ENCODE peak calls at places on chromosomes 1 and 21, in nine cellular contexts. K is OCI-LY7, Z is WERI-Rb-1, C is IMR-90, U is uterus, H is fibroblast of mammary gland, V is AG04450, R is neural progenitor cell, S is ovary. W is an unnamed sample.

GRCh38 chr1:206590025-206590834 is 22.0 kb downstream of the EIF2D start:
- DNase-seq in C (peak), Z (peak), S (no peak), K (no peak), U (no peak), H (peak), V (no peak), R (peak), W (peak)

GRCh38 chr1:150346316-150346715 is 17.6 kb upstream of the RPRD2 start:
- DNase-seq in R (no peak), H (no peak), U (no peak), Z (peak), V (no peak), C (no peak), S (no peak), K (no peak), W (no peak)

GRCh38 chr1:33088119-33088906 is 7.4 kb downstream of the AZIN2 start:
- DNase-seq in V (no peak), U (no peak), S (no peak), Z (no peak), R (no peak), K (peak), H (no peak), C (peak), W (no peak)

GRCh38 chr1:3456449-3456963 is 2.0 kb downstream of the ARHGEF16 start:
- DNase-seq in U (no peak), C (no peak), H (no peak), S (no peak), K (no peak), R (no peak), Z (no peak), V (no peak), W (no peak)

GRCh38 chr1:14605945-14606344 is 7.5 kb downstream of the KAZN start:
- DNase-seq in R (no peak), C (no peak), V (no peak), U (no peak), H (no peak), K (no peak), Z (no peak), S (no peak), W (no peak)

GRCh38 chr1:13751985-13752384 is 52.0 kb downstream of the PRDM2 start:
- DNase-seq in S (no peak), Z (no peak), V (no peak), R (no peak), C (no peak), H (no peak), U (no peak), K (no peak), W (no peak)

GRCh38 chr1:241499910-241500309 is 19.6 kb downstream of the FH start:
- DNase-seq in Z (peak), R (peak), S (no peak), K (peak), H (peak), V (peak), C (peak), U (no peak), W (peak)

GRCh38 chr1:8422439-8423133 is 104.7 kb downstream of the SLC45A1 start:
- DNase-seq in U (peak), H (no peak), Z (peak), C (peak), R (peak), S (peak), V (no peak), K (peak), W (peak)

GRCh38 chr1:234999513-234999940 is 129.1 kb downstream of the TOMM20 start:
- DNase-seq in H (no peak), Z (no peak), V (no peak), U (no peak), S (no peak), K (no peak), R (no peak), C (no peak), W (no peak)

GRCh38 chr1:248585266-248585665 is 10.7 kb upstream of the OR2T34 start:
- DNase-seq in K (no peak), R (no peak), Z (no peak), H (peak), V (no peak), C (no peak), S (no peak), U (no peak), W (peak)

GRCh38 chr1:100445565-100445964 is 92.4 kb upstream of the GPR88 start:
- DNase-seq in S (no peak), C (no peak), V (no peak), Z (no peak), R (no peak), H (no peak), U (no peak), K (no peak), W (no peak)

GRCh38 chr1:234044079-234044478 is 139.6 kb downstream of the SLC35F3 start:
- DNase-seq in Z (no peak), C (no peak), H (no peak), K (no peak), S (no peak), U (no peak), V (no peak), R (no peak), W (no peak)

GRCh38 chr1:209368864-209369598 is 214.5 kb upstream of the CAMK1G start:
- DNase-seq in H (peak), R (no peak), C (peak), Z (no peak), K (no peak), U (peak), V (peak), S (no peak), W (peak)

GRCh38 chr1:203217139-203217621 is 12.3 kb downstream of the CHIT1 start:
- DNase-seq in H (no peak), R (no peak), V (no peak), S (no peak), K (no peak), Z (peak), U (no peak), C (no peak), W (no peak)

GRCh38 chr1:215001419-215002021 is 81.0 kb upstream of the KCNK2 start:
- DNase-seq in Z (no peak), K (no peak), V (no peak), R (no peak), S (no peak), U (no peak), C (no peak), H (peak), W (no peak)

GRCh38 chr1:229835226-229835625 is 209.2 kb downstream of the URB2 start:
- DNase-seq in H (no peak), S (no peak), V (no peak), C (no peak), R (no peak), U (no peak), Z (no peak), K (no peak), W (no peak)

GRCh38 chr1:79982218-79982617 is 975.7 kb upstream of the ADGRL4 start:
- DNase-seq in S (peak), C (peak), V (peak), K (no peak), H (peak), R (no peak), U (peak), Z (no peak), W (peak)

GRCh38 chr1:41381691-41382530 is 20.7 kb downstream of the FOXO6 start:
- DNase-seq in H (peak), S (no peak), C (no peak), R (peak), K (no peak), Z (no peak), U (no peak), V (no peak), W (no peak)

GRCh38 chr21:32298148-32298559 is 501 bp upstream of the MRAP start:
- DNase-seq in R (no peak), Z (no peak), S (peak), K (no peak), U (no peak), C (peak), H (peak), V (no peak), W (peak)

GRCh38 chr1:203300441-203301330 is 4.6 kb upstream of the BTG2 start:
- DNase-seq in K (no peak), H (no peak), R (no peak), Z (no peak), U (no peak), V (no peak), C (no peak), S (no peak), W (no peak)

GRCh38 chr1:180198186-180198585 is 31.9 kb upstream of the LHX4 start:
- DNase-seq in K (no peak), C (no peak), U (no peak), H (no peak), V (no peak), S (no peak), R (peak), Z (peak), W (no peak)

GRCh38 chr1:21910528-21911204 is 26.4 kb downstream of the HSPG2 start:
- DNase-seq in U (no peak), K (no peak), R (no peak), C (no peak), H (no peak), V (no peak), Z (no peak), S (no peak), W (no peak)

GRCh38 chr1:225474986-225475820 is 47.4 kb upstream of the LBR start:
- DNase-seq in V (peak), C (peak), U (peak), S (peak), Z (peak), K (peak), R (peak), H (peak), W (peak)

GRCh38 chr1:150696590-150696989 is 364 bp downstream of the GOLPH3L start:
- DNase-seq in S (no peak), C (no peak), K (no peak), U (no peak), H (no peak), Z (no peak), V (no peak), R (peak), W (peak)

GRCh38 chr1:46394108-46394871 is at the start of gene FAAH:
- DNase-seq in V (no peak), R (peak), Z (peak), U (peak), S (peak), H (peak), C (no peak), K (peak), W (peak)

GRCh38 chr1:154870117-154870571 is at the start of gene KCNN3:
- DNase-seq in C (peak), Z (peak), R (peak), U (peak), H (peak), K (peak), V (peak), S (peak), W (peak)

GRCh38 chr1:84862810-84863251 is 30.2 kb downstream of the LPAR3 start:
- DNase-seq in K (no peak), Z (no peak), H (no peak), R (no peak), V (no peak), S (no peak), U (no peak), C (no peak), W (no peak)

DNA sequence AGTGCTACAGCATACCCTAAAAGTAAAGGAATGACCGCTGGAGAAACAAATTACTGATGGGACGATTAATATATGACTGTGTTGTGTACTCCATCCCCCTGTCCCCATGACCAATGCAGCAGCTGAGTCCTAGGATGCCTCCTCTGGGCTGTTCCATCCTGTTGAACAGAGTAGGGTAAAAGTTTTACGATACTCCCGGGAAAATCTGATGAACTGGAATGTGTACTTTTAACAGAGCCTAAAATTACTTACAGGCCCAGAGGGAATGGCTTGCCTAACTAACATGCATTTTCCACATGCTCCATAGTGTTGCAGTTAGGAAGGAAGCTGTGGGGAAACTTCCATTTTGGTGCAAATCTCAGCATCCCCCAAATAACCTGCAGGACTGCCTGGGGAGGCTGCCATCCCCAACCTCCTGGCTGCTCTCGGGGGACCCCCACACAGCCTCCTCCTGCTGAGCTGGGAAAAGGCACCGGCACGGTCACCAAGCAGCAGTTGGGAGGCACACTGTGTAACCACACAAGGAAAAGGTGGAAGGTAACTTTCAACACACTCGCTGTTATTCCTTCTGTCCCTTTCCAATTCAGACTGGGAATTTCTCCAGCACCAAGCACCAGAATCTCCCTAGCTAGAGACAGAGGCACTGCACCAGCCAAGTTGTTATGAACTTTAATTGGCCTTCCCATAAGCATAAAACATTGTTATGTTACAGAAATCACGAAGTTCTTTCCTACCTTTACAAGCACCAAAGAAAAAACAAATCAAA is 97.2 kb downstream of the BCAR3 start:
- DNase-seq in K (no peak), U (no peak), Z (no peak), H (peak), V (no peak), C (no peak), S (no peak), R (no peak), W (peak)
- TF ChIP-seq CTCF in K (no peak), U (no peak), Z (no peak), H (no peak), V (no peak), C (no peak), S (no peak), R (no peak), W (no peak)

GRCh38 chr1:181910905-181911304 is 150.6 kb downstream of the ZNF648 start:
- DNase-seq in V (no peak), K (peak), H (no peak), U (no peak), S (no peak), R (peak), Z (no peak), C (no peak), W (no peak)

GRCh38 chr1:181911715-181912114 is 149.8 kb downstream of the ZNF648 start:
- DNase-seq in C (no peak), U (no peak), V (no peak), Z (no peak), K (no peak), R (no peak), H (no peak), S (no peak), W (no peak)

GRCh38 chr1:181906631-181907030 is 154.9 kb downstream of the ZNF648 start:
- DNase-seq in H (no peak), S (no peak), C (no peak), U (no peak), V (no peak), Z (no peak), R (no peak), K (no peak), W (no peak)

GRCh38 chr1:181909010-181909409 is 152.5 kb downstream of the ZNF648 start:
- DNase-seq in C (no peak), K (no peak), R (no peak), H (no peak), V (no peak), U (no peak), Z (no peak), S (no peak), W (no peak)

DNA sequence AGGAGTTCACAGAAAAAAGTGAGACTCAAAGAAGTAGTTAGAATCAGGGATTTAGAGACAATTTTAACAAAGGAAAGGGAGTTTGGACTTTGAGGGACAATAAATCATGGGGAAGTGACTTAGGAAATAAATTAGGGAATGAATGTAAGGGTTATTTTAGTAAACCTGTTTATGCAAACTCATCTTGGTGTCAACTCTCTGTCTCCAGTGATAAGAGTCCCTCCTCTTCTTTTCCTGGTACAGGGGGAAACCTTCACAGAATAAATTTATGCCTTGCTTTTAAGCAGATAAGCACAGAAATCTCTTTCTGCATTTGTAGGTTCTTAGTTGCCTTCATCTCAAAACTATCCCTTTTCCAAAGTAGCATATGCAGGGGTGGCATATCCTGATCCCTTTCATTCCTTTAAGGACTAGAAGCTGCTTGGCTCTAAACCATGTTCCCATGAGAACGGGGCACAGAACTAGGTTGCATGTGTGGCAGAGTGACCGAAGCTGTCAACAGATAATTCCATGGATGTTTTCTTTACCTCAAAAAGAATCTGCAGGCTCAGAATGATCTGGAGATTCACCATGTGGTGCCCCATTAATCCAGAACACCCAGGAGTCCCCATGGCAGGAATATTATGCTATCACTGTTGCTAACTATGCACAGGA is 155.4 kb downstream of the ZNF648 start:
- DNase-seq in C (no peak), Z (no peak), K (no peak), H (no peak), R (no peak), U (no peak), V (no peak), S (no peak), W (no peak)
- H3K4me3 ChIP-seq in C (no peak), Z (no peak), K (no peak), H (no peak), R (no peak), U (no peak), V (no peak), S (no peak), W (no peak)

DNA sequence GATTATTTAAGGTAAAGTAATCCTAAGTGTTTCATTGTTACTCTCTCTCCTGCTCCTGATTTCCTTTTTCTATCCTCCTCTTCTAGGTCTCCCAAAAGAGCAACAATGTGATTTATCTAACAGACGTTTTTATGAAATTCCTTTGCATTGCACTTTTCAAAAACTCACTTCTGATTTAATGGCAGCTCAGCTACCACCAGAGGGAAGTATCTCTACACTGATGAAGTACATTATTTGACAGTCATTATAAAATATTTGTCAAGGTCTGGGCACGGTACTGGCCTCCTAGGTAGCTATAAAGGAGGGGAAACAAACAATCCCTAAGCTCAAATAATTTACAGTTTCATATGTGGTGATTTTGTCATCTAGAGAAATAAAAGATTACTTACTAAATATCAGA is 15.6 kb downstream of the TMPRSS15 start:
- DNase-seq in U (no peak), H (no peak), S (no peak), V (no peak), R (no peak), K (peak), C (no peak), Z (no peak), W (no peak)
- TF ChIP-seq CTCF in U (no peak), H (no peak), S (no peak), V (no peak), R (peak), K (peak), C (no peak), Z (no peak), W (no peak)

DNA sequence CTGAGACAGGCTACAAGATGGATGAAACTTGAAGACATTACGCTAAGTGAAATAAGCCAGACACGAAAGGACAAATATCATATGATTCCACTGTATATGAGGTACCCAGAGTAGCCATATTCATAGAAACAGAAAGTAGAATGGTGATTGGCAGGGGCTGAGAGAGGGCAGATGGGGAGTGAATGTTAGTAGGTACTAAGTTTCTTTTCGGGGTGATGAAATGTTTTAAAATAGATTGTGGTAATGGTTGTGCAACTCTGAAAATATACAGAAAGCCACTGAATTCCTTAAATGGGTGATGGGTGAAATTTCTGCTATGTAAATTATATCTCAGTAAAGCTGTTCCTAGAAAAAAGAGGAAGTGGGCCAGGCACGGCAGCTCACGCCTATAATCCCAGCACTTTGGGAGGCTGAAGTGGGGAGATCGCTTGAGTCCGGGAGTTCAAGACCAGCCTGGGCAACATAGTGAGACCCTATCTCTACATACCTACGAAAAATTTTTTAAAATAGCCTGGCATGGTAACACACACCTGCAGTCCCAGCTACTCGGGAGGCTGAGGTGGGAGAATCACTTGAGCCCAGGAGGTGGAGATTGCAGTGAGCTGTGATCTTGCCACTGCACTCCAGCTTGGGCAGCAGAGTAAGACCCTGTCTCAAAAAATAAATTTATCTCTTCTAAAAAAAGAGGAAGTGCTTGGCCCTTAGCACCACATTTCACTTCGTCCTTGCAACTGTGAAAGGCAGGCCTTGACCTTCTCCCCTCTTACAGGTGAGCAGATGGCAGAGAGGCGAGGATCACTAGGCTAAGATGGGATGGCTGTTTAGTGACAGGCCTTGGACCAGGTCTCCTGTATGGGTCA is 16.0 kb downstream of the SLC27A3 start:
- DNase-seq in R (no peak), V (peak), U (peak), C (peak), Z (no peak), S (peak), H (peak), K (peak), W (peak)
- H3K4me3 ChIP-seq in R (no peak), V (peak), U (peak), C (peak), Z (no peak), S (peak), H (peak), K (peak), W (peak)

GRCh38 chr1:182616130-182617074 is 12.2 kb upstream of the RGS16 start:
- DNase-seq in R (peak), Z (no peak), S (peak), V (no peak), C (peak), K (peak), U (peak), H (peak), W (peak)
- TF ChIP-seq CTCF in R (no peak), Z (no peak), S (no peak), V (no peak), C (no peak), K (peak), U (no peak), H (no peak), W (no peak)

W was measured in cardiac fibroblast.